ENCODE peak calls at places on chromosome 19, in five cellular contexts. One of them, this sample, is unnamed.

GRCh38 chr19:15161028-15161984 is 39.5 kb downstream of the NOTCH3 start:
- DNase-seq in endodermal cell: no peak
- DNase-seq in CD4-positive, CD25-positive, alpha-beta regulatory T cell: no peak
- DNase-seq in left ventricle myocardium superior: no peak
- DNase-seq in lower lobe of right lung: no peak
- DNase-seq in this sample: peak

GRCh38 chr19:11137542-11138384 is 17.8 kb downstream of the SPC24 start:
- DNase-seq in left ventricle myocardium superior: peak
- DNase-seq in endodermal cell: peak
- DNase-seq in CD4-positive, CD25-positive, alpha-beta regulatory T cell: peak
- DNase-seq in lower lobe of right lung: peak
- DNase-seq in this sample: no peak

GRCh38 chr19:44539991-44540390 is 10.5 kb upstream of the CEACAM20 start:
- DNase-seq in lower lobe of right lung: no peak
- DNase-seq in CD4-positive, CD25-positive, alpha-beta regulatory T cell: no peak
- DNase-seq in left ventricle myocardium superior: no peak
- DNase-seq in endodermal cell: no peak
- DNase-seq in this sample: no peak

GRCh38 chr19:47228168-47228936 is 2.6 kb downstream of the BBC3 start:
- DNase-seq in left ventricle myocardium superior: peak
- DNase-seq in lower lobe of right lung: peak
- DNase-seq in CD4-positive, CD25-positive, alpha-beta regulatory T cell: peak
- DNase-seq in endodermal cell: peak
- DNase-seq in this sample: peak

GRCh38 chr19:4916292-4917082 is 7.2 kb downstream of the UHRF1 start:
- DNase-seq in CD4-positive, CD25-positive, alpha-beta regulatory T cell: peak
- DNase-seq in left ventricle myocardium superior: no peak
- DNase-seq in lower lobe of right lung: no peak
- DNase-seq in endodermal cell: no peak
- DNase-seq in this sample: no peak

GRCh38 chr19:55640043-55640576 is 692 bp upstream of the ZNF580 start:
- DNase-seq in lower lobe of right lung: peak
- DNase-seq in left ventricle myocardium superior: peak
- DNase-seq in CD4-positive, CD25-positive, alpha-beta regulatory T cell: peak
- DNase-seq in endodermal cell: peak
- DNase-seq in this sample: peak

GRCh38 chr19:19347401-19347800 is 26.8 kb downstream of the MAU2 start:
- DNase-seq in left ventricle myocardium superior: no peak
- DNase-seq in lower lobe of right lung: no peak
- DNase-seq in CD4-positive, CD25-positive, alpha-beta regulatory T cell: no peak
- DNase-seq in endodermal cell: no peak
- DNase-seq in this sample: no peak

GRCh38 chr19:33124207-33125098 is 7.5 kb upstream of the WDR88 start:
- DNase-seq in endodermal cell: peak
- DNase-seq in CD4-positive, CD25-positive, alpha-beta regulatory T cell: no peak
- DNase-seq in left ventricle myocardium superior: no peak
- DNase-seq in lower lobe of right lung: no peak
- DNase-seq in this sample: no peak

GRCh38 chr19:44905437-44906160 is at the start of gene APOE:
- DNase-seq in left ventricle myocardium superior: no peak
- DNase-seq in CD4-positive, CD25-positive, alpha-beta regulatory T cell: no peak
- DNase-seq in lower lobe of right lung: no peak
- DNase-seq in endodermal cell: peak
- DNase-seq in this sample: no peak